ENCODE peak calls at places on chromosome 6, in five cellular contexts. A, L, P, N and F are unnamed samples.

GRCh38 chr6:23659125-23659524 is 466.9 kb upstream of the NRSN1 start:
- DNase-seq in A (peak), L (no peak), P (no peak), N (no peak), F (no peak)

GRCh38 chr6:157898169-157898568 is 75.1 kb downstream of the SNX9 start:
- DNase-seq in A (no peak), L (no peak), P (no peak), N (no peak), F (no peak)

GRCh38 chr6:9412951-9413559 is 977.7 kb upstream of the SLC35B3 start:
- DNase-seq in A (no peak), L (peak), P (no peak), N (no peak), F (no peak)

GRCh38 chr6:137269803-137270202 is 50.6 kb upstream of the IFNGR1 start:
- DNase-seq in A (no peak), L (no peak), P (no peak), N (no peak), F (no peak)

GRCh38 chr6:166743415-166743814 is 116.4 kb upstream of the RPS6KA2 start:
- DNase-seq in A (no peak), L (no peak), P (no peak), N (no peak), F (no peak)

GRCh38 chr6:96194675-96195074 is 178.9 kb downstream of the FUT9 start:
- DNase-seq in A (no peak), L (no peak), P (no peak), N (no peak), F (no peak)

GRCh38 chr6:33591633-33592032 is 11.6 kb upstream of the BAK1 start:
- DNase-seq in A (no peak), L (no peak), P (no peak), N (no peak), F (no peak)

GRCh38 chr6:42383421-42384208 is 68.1 kb downstream of the TRERF1 start:
- DNase-seq in A (no peak), L (no peak), P (no peak), N (no peak), F (no peak)

GRCh38 chr6:169158182-169158573 is 95.5 kb downstream of the THBS2 start:
- DNase-seq in A (no peak), L (no peak), P (no peak), N (peak), F (no peak)

GRCh38 chr6:151089916-151090443 is 149.8 kb upstream of the AKAP12 start:
- DNase-seq in A (no peak), L (no peak), P (no peak), N (no peak), F (no peak)

GRCh38 chr6:15507221-15507620 is 155.6 kb downstream of the DTNBP1 start:
- DNase-seq in A (no peak), L (no peak), P (no peak), N (no peak), F (no peak)

GRCh38 chr6:36024154-36024760 is at the start of gene SLC26A8:
- DNase-seq in A (no peak), L (no peak), P (no peak), N (no peak), F (no peak)

GRCh38 chr6:57209030-57209429 is 13.1 kb downstream of the RAB23 start:
- DNase-seq in A (no peak), L (no peak), P (no peak), N (no peak), F (no peak)

GRCh38 chr6:158645064-158646022 is 800 bp upstream of the DYNLT1 start:
- DNase-seq in A (no peak), L (peak), P (no peak), N (no peak), F (no peak)

GRCh38 chr6:135222623-135223022 is 41.5 kb downstream of the MYB start:
- DNase-seq in A (no peak), L (no peak), P (no peak), N (no peak), F (no peak)

GRCh38 chr6:153957409-153957808 is 81.6 kb upstream of the OPRM1 start:
- DNase-seq in A (no peak), L (no peak), P (no peak), N (no peak), F (no peak)

GRCh38 chr6:72552938-72553337 is 68.9 kb upstream of the KCNQ5 start:
- DNase-seq in A (no peak), L (no peak), P (no peak), N (no peak), F (no peak)

GRCh38 chr6:5537967-5538366 is 276.7 kb downstream of the FARS2 start:
- DNase-seq in A (no peak), L (no peak), P (peak), N (no peak), F (no peak)

GRCh38 chr6:30612687-30613248 is 4.3 kb downstream of the PPP1R10 start:
- DNase-seq in A (no peak), L (no peak), P (no peak), N (no peak), F (no peak)

GRCh38 chr6:6610031-6610591 is 21.6 kb downstream of the LY86 start:
- DNase-seq in A (no peak), L (no peak), P (no peak), N (no peak), F (no peak)

GRCh38 chr6:38774933-38775707 is 60.0 kb downstream of the DNAH8 start:
- DNase-seq in A (no peak), L (no peak), P (no peak), N (no peak), F (no peak)

GRCh38 chr6:137823826-137824501 is 43.1 kb upstream of the TNFAIP3 start:
- DNase-seq in A (no peak), L (peak), P (no peak), N (peak), F (no peak)

GRCh38 chr6:105985816-105986632 is 100.1 kb upstream of the PRDM1 start:
- DNase-seq in A (peak), L (no peak), P (no peak), N (peak), F (no peak)

GRCh38 chr6:83781506-83781905 is 71.7 kb upstream of the RIPPLY2 start:
- DNase-seq in A (no peak), L (no peak), P (no peak), N (no peak), F (no peak)

GRCh38 chr6:10852281-10852965 is 14.1 kb upstream of the MAK start:
- DNase-seq in A (no peak), L (no peak), P (no peak), N (no peak), F (no peak)

GRCh38 chr6:360791-361373 is 30.7 kb upstream of the IRF4 start:
- DNase-seq in A (no peak), L (no peak), P (no peak), N (no peak), F (no peak)

GRCh38 chr6:24961852-24962251 is 26.1 kb upstream of the RIPOR2 start:
- DNase-seq in A (no peak), L (no peak), P (no peak), N (no peak), F (no peak)

GRCh38 chr6:21870071-21870729 is 276.6 kb downstream of the SOX4 start:
- DNase-seq in A (no peak), L (no peak), P (no peak), N (no peak), F (no peak)

GRCh38 chr6:13421425-13422057 is 65.9 kb downstream of the GFOD1 start:
- DNase-seq in A (no peak), L (no peak), P (no peak), N (no peak), F (no peak)

GRCh38 chr6:65984089-65984488 is 277.1 kb upstream of the EYS start:
- DNase-seq in A (no peak), L (no peak), P (no peak), N (no peak), F (no peak)

GRCh38 chr6:484729-485111 is 93.2 kb downstream of the IRF4 start:
- DNase-seq in A (no peak), L (no peak), P (no peak), N (no peak), F (no peak)

GRCh38 chr6:39079726-39080125 is 31.1 kb downstream of the GLP1R start:
- DNase-seq in A (no peak), L (no peak), P (no peak), N (no peak), F (no peak)

GRCh38 chr6:108250240-108250866 is 10.5 kb downstream of the SNX3 start:
- DNase-seq in A (no peak), L (no peak), P (no peak), N (no peak), F (no peak)

GRCh38 chr6:168711666-168712300 is 270.8 kb downstream of the SMOC2 start:
- DNase-seq in A (no peak), L (no peak), P (no peak), N (no peak), F (no peak)

GRCh38 chr6:101490857-101491256 is 97.3 kb downstream of the GRIK2 start:
- DNase-seq in A (no peak), L (no peak), P (no peak), N (no peak), F (no peak)

GRCh38 chr6:44672086-44672485 is 284.6 kb downstream of the CDC5L start:
- DNase-seq in A (no peak), L (no peak), P (no peak), N (no peak), F (no peak)

GRCh38 chr6:63862486-63863198 is 227.0 kb downstream of the PHF3 start:
- DNase-seq in A (no peak), L (no peak), P (no peak), N (no peak), F (no peak)

GRCh38 chr6:119148102-119148824 is 69.8 kb upstream of the FAM184A start:
- DNase-seq in A (peak), L (peak), P (no peak), N (peak), F (peak)

GRCh38 chr6:7909323-7910276 is 988 bp downstream of the TXNDC5 start:
- DNase-seq in A (peak), L (peak), P (no peak), N (peak), F (no peak)

GRCh38 chr6:52516269-52516668 is 60.6 kb downstream of the TRAM2 start:
- DNase-seq in A (no peak), L (no peak), P (no peak), N (no peak), F (no peak)

GRCh38 chr6:129695373-129696027 is 14.5 kb downstream of the ARHGAP18 start:
- DNase-seq in A (no peak), L (peak), P (no peak), N (no peak), F (no peak)

GRCh38 chr6:129691043-129691640 is 18.8 kb downstream of the ARHGAP18 start:
- DNase-seq in A (no peak), L (no peak), P (no peak), N (no peak), F (no peak)

GRCh38 chr6:129691709-129692108 is 18.3 kb downstream of the ARHGAP18 start:
- DNase-seq in A (no peak), L (no peak), P (no peak), N (no peak), F (no peak)

GRCh38 chr6:129694036-129694435 is 15.9 kb downstream of the ARHGAP18 start:
- DNase-seq in A (no peak), L (no peak), P (no peak), N (no peak), F (no peak)

GRCh38 chr6:129692467-129692866 is 17.5 kb downstream of the ARHGAP18 start:
- DNase-seq in A (no peak), L (no peak), P (no peak), N (no peak), F (no peak)
- H3K4me3 ChIP-seq in A (no peak), L (no peak), P (no peak), N (no peak), F (no peak)

GRCh38 chr6:20207096-20207454 is 5.2 kb downstream of the MBOAT1 start:
- DNase-seq in A (no peak), L (no peak), P (no peak), N (no peak), F (no peak)
- H3K4me3 ChIP-seq in A (no peak), L (no peak), P (no peak), N (no peak), F (no peak)

GRCh38 chr6:47168176-47168575 is 126.0 kb upstream of the ADGRF1 start:
- DNase-seq in A (no peak), L (no peak), P (peak), N (peak), F (peak)
- H3K4me3 ChIP-seq in A (no peak), L (no peak), P (no peak), N (no peak), F (no peak)

DNA sequence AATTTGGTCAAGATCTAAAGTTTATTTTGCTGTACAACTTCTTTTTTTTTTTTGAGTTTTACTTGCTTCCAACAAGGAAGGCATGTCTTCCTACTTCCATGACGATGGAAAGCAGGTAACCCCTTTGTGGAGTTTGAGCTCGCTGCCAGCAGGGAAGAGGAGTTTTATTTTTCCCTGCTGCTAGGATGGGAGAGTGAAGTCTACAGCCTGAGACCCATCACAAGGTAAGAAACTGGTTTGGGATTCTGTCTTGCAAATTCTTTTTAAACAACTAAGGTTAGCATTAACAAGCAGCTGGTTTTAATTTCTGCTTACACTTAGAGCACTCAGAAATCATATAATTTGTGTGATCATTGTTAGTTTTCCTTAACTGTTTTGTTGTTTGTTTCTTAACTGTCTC is 108.0 kb upstream of the MAP3K4 start:
- DNase-seq in A (no peak), L (no peak), P (no peak), N (no peak), F (no peak)
- H3K4me3 ChIP-seq in A (no peak), L (no peak), P (no peak), N (no peak), F (no peak)

GRCh38 chr6:112049996-112050395 is 3.9 kb upstream of the CCN6 start:
- DNase-seq in A (no peak), L (no peak), P (no peak), N (no peak), F (no peak)

GRCh38 chr6:112058243-112058642 is 4.3 kb downstream of the CCN6 start:
- DNase-seq in A (no peak), L (no peak), P (no peak), N (no peak), F (no peak)

GRCh38 chr6:112054520-112055160 is 736 bp downstream of the CCN6 start:
- DNase-seq in A (no peak), L (no peak), P (no peak), N (no peak), F (no peak)

GRCh38 chr6:112050417-112050816 is 3.5 kb upstream of the CCN6 start:
- DNase-seq in A (no peak), L (no peak), P (no peak), N (no peak), F (no peak)

GRCh38 chr6:112054001-112054400 is at the start of gene CCN6:
- DNase-seq in A (no peak), L (no peak), P (no peak), N (no peak), F (no peak)
- H3K4me3 ChIP-seq in A (no peak), L (no peak), P (no peak), N (no peak), F (no peak)

GRCh38 chr6:50699086-50699886 is 14.0 kb upstream of the TFAP2D start:
- DNase-seq in A (no peak), L (no peak), P (no peak), N (no peak), F (no peak)
- H3K4me3 ChIP-seq in A (no peak), L (no peak), P (no peak), N (no peak), F (no peak)